ENCODE peak calls at places on chromosomes 12 and 14, in nine cellular contexts. K is activated CD4-positive, CD25-positive, alpha-beta regulatory T cell treated with anti-CD3 and anti-CD28 coated beads, Interleukin-2, amount 50 U/mL, for 72 hours; A is stimulated activated CD4-positive, alpha-beta T cell treated with anti-CD3 and anti-CD28 coated beads, Interleukin-15, amount 100 ng/mL, for 48 hours; U is AG08395; Q is AG10803; C is germinal center; P is cardiac fibroblast; L is GM12878; F is T-helper 1 cell. R is an unnamed sample.

GRCh38 chr12:89756638-89757321 is 48.1 kb upstream of the ATP2B1 start:
- DNase-seq in K (no peak), Q (peak; percentile 100), P (peak; percentile 100), F (no peak), U (peak; percentile 92), A (peak; percentile 3), C (peak; percentile 66), L (peak; percentile 97), R (no peak)

GRCh38 chr12:120684523-120684932 is 2.4 kb upstream of the MLEC start:
- DNase-seq in A (no peak), P (peak; percentile 78), L (peak; percentile 85), K (no peak), U (no peak), C (no peak), Q (peak; percentile 48), F (no peak), R (no peak)

GRCh38 chr12:129635003-129635685 is 268.7 kb downstream of the TMEM132D start:
- DNase-seq in P (no peak), A (no peak), U (no peak), Q (no peak), F (no peak), K (no peak), C (no peak), L (no peak), R (no peak)

GRCh38 chr12:112116232-112117060 is 7.9 kb upstream of the NAA25 start:
- DNase-seq in U (no peak), F (no peak), K (no peak), C (peak; percentile 16), L (no peak), P (peak; percentile 78), Q (peak; percentile 55), A (no peak), R (peak; percentile 41)

GRCh38 chr14:69049675-69050074 is 70.6 kb upstream of the ACTN1 start:
- DNase-seq in F (no peak), U (peak; percentile 68), P (peak; percentile 84), Q (peak; percentile 78), K (no peak), L (no peak), A (no peak), C (no peak), R (no peak)

GRCh38 chr14:54784657-54785056 is 118.0 kb downstream of the GCH1 start:
- DNase-seq in F (no peak), U (no peak), K (no peak), Q (no peak), A (no peak), L (no peak), C (no peak), P (no peak), R (no peak)

GRCh38 chr12:47079894-47080724 is at the start of gene AMIGO2:
- DNase-seq in K (peak; percentile 51), U (peak; percentile 31), C (peak; percentile 47), A (no peak), L (no peak), Q (peak; percentile 73), P (peak; percentile 59), F (peak; percentile 50), R (peak; percentile 36)

GRCh38 chr12:89427508-89428156 is 75.3 kb upstream of the DUSP6 start:
- DNase-seq in P (peak; percentile 52), A (no peak), K (no peak), L (peak; percentile 7), C (no peak), Q (peak; percentile 42), F (no peak), U (no peak), R (no peak)

GRCh38 chr14:37843969-37844607 is 248.7 kb downstream of the TTC6 start:
- DNase-seq in K (no peak), A (no peak), P (no peak), L (no peak), F (no peak), U (no peak), C (no peak), Q (no peak), R (no peak)

GRCh38 chr12:16359512-16360491 is 12.4 kb downstream of the MGST1 start:
- DNase-seq in F (no peak), L (no peak), P (peak; percentile 79), U (peak; percentile 49), K (no peak), Q (peak; percentile 43), C (peak; percentile 8), A (no peak), R (peak; percentile 64)

R was measured in transverse colon.